ENCODE peak calls at places on chromosomes 7 and 10, in six cellular contexts. T is WERI-Rb-1, H is suprapubic skin, M is neural progenitor cell, I is cardiac fibroblast, Q is uterus. D is an unnamed sample.

GRCh38 chr7:94584113-94584512 is 71.8 kb downstream of the SGCE start:
- DNase-seq in T (no peak), H (no peak), M (no peak), I (peak), Q (no peak), D (no peak)

GRCh38 chr10:63343476-63343875 is 122.3 kb downstream of the JMJD1C start:
- DNase-seq in T (no peak), H (no peak), M (no peak), I (no peak), Q (no peak), D (no peak)

GRCh38 chr7:135519233-135519688 is 9.4 kb upstream of the CNOT4 start:
- DNase-seq in T (no peak), H (no peak), M (no peak), I (no peak), Q (peak), D (no peak)

GRCh38 chr7:151570366-151570915 is 50.7 kb upstream of the RHEB start:
- DNase-seq in T (no peak), H (no peak), M (no peak), I (peak), Q (no peak), D (no peak)

GRCh38 chr10:13587367-13587766 is 602 bp downstream of the PRPF18 start:
- DNase-seq in T (no peak), H (no peak), M (peak), I (no peak), Q (no peak), D (no peak)

GRCh38 chr7:104816537-104816936 is 197.5 kb upstream of the KMT2E start:
- DNase-seq in T (no peak), H (no peak), M (no peak), I (no peak), Q (no peak), D (no peak)

GRCh38 chr7:116193329-116194087 is 16.8 kb upstream of the TES start:
- DNase-seq in T (no peak), H (no peak), M (no peak), I (no peak), Q (no peak), D (no peak)

GRCh38 chr10:89241491-89242339 is 9.9 kb downstream of the LIPA start:
- DNase-seq in T (no peak), H (no peak), M (no peak), I (peak), Q (no peak), D (no peak)

GRCh38 chr7:131765575-131765974 is 209.1 kb upstream of the PODXL start:
- DNase-seq in T (no peak), H (no peak), M (no peak), I (no peak), Q (no peak), D (no peak)

GRCh38 chr10:16699435-16699834 is 117.8 kb downstream of the RSU1 start:
- DNase-seq in T (peak), H (no peak), M (peak), I (no peak), Q (no peak), D (no peak)

DNA sequence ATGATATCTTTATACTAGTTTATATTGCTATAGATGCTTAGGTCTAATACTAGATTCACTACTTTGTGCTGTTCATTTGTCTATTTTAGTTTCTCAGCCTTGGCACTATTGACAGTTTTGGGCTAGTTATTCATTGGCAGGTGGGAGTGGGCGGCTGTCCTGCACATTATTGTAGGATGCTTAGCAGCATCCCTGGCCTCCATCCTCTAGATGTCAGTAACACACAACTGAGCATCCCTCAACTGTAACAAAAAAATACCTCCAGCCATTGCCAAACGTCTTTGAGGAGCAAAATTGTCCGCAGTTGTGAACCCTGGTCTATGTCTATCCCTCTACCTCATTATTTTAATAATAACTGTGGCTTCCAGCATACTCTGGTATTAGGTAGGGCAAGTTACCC is 34.4 kb upstream of the PNLIP start:
- DNase-seq in T (no peak), H (no peak), M (no peak), I (no peak), Q (no peak), D (no peak)
- TF ChIP-seq CTCF in T (peak), H (no peak), M (peak), I (no peak), Q (no peak), D (no peak)

DNA sequence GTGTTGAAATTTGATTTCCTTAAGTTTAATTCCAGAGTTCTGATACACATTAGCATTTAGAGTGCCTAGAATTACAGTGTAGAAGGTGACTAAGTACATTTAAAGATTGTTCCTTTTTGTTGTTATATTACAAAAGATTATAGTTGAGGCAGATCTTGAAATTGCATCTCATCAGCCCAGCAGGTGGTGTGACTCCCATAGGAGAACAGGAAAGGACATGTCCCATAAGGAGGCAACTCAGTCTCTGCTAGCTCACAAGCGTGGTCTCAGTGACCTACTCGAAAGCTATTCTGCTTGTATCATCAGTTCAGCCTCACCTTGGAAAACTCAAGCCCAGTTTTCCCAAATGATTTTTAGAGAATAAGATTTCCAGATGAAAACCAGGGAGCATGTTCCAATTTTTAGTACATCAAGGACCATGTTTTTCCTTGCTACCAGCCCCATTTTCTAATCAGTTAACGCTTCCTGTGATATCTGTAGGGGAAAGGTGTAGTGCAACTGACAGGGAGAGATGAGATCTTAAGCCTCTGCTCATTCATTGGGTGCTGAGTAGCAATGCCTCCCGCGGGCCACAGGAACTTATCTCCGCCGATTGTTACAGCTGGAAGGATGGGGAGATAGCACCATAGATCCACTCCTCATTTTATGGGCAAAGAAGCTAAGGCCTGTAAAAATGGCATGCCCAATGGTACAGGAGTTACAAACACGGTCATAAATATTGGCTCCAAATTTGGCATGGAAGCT is 1.1 kb upstream of the GNAI1 start:
- DNase-seq in T (no peak), H (no peak), M (peak), I (no peak), Q (peak), D (no peak)
- TF ChIP-seq CTCF in T (no peak), H (no peak), M (no peak), I (no peak), Q (peak), D (peak)

DNA sequence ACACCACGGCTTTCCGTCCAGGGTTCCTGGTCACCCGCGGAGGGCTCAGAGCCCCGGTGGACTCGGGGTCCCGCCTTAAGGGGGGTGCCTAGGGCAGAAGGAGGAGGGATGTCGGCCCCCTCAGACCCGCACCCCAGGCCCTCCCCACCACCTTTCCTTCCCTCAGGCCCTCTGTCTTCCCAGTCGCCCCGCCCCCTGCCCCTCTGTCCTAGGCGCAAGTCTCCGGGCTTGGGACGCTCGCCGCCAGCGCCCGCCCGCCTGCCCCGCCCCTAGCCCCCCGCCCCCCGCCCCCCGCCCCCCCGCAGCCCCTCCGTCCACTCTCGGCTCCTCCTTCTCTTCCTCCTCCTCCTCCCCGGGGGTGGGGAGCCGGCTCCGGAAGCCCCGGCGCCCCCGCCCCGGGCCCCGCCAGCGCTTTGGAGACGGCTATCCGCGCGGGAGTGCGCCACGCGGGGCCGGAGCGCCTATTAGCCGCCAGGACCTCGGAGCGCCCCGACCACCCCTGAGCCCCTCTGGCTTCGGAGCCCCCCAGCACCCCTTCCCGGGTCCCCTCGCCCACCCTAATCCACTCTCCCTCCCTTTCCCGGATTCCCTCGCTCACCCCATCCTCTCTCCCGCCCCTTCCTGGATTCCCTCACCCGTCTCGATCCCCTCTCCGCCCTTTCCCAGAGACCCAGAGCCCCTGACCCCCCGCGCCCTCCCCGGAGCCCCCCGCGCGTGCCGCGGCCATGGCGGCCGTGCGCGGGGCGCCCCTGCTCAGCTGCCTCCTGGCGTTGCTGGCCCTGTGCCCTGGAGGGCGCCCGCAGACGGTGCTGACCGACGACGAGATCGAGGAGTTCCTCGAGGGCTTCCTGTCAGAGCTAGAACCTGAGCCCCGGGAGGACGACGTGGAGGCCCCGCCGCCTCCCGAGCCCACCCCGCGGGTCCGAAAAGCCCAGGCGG is at the start of gene AEBP1:
- DNase-seq in T (peak), H (no peak), M (peak), I (peak), Q (no peak), D (peak)
- TF ChIP-seq CTCF in T (peak), H (no peak), M (peak), I (no peak), Q (no peak), D (peak)

GRCh38 chr7:27640914-27641570 is 21.6 kb downstream of the HIBADH start:
- DNase-seq in T (no peak), H (no peak), M (no peak), I (peak), Q (no peak), D (no peak)

GRCh38 chr7:27641576-27642230 is 21.0 kb downstream of the HIBADH start:
- DNase-seq in T (no peak), H (no peak), M (no peak), I (peak), Q (no peak), D (no peak)

GRCh38 chr7:27647489-27647888 is 15.2 kb downstream of the HIBADH start:
- DNase-seq in T (no peak), H (no peak), M (no peak), I (no peak), Q (no peak), D (no peak)

GRCh38 chr7:27647052-27647451 is 15.6 kb downstream of the HIBADH start:
- DNase-seq in T (no peak), H (no peak), M (no peak), I (peak), Q (no peak), D (no peak)

DNA sequence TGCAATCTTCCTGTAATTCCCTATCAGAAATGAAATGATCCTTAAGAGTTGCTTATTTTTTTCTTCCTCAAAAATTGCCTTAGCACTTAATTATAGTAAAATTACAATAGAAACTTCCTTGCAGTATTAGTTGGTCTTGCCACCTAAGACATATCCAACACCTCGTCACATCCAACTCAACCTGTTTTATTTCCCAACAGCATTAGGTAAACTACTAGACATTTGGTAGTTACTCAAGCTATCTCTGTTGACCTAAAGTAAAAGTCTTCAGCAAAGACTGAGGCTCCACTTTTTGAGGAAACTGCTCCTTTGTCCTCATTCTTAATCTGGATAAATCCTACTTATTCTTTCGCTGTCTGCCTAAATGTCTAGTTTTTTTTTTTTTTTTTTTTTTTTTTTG is 20.4 kb downstream of the HIBADH start:
- DNase-seq in T (no peak), H (no peak), M (no peak), I (no peak), Q (no peak), D (no peak)
- TF ChIP-seq CTCF in T (no peak), H (no peak), M (no peak), I (no peak), Q (no peak), D (no peak)

GRCh38 chr7:22853674-22854157 is 31.1 kb upstream of the TOMM7 start:
- DNase-seq in T (no peak), H (no peak), M (peak), I (peak), Q (peak), D (no peak)

GRCh38 chr7:22855049-22855392 is 32.4 kb upstream of the TOMM7 start:
- DNase-seq in T (no peak), H (no peak), M (no peak), I (no peak), Q (no peak), D (no peak)

GRCh38 chr7:22853138-22853537 is 30.5 kb upstream of the TOMM7 start:
- DNase-seq in T (no peak), H (no peak), M (peak), I (no peak), Q (no peak), D (no peak)

GRCh38 chr7:22856437-22856836 is 33.8 kb upstream of the TOMM7 start:
- DNase-seq in T (no peak), H (no peak), M (no peak), I (no peak), Q (no peak), D (no peak)

DNA sequence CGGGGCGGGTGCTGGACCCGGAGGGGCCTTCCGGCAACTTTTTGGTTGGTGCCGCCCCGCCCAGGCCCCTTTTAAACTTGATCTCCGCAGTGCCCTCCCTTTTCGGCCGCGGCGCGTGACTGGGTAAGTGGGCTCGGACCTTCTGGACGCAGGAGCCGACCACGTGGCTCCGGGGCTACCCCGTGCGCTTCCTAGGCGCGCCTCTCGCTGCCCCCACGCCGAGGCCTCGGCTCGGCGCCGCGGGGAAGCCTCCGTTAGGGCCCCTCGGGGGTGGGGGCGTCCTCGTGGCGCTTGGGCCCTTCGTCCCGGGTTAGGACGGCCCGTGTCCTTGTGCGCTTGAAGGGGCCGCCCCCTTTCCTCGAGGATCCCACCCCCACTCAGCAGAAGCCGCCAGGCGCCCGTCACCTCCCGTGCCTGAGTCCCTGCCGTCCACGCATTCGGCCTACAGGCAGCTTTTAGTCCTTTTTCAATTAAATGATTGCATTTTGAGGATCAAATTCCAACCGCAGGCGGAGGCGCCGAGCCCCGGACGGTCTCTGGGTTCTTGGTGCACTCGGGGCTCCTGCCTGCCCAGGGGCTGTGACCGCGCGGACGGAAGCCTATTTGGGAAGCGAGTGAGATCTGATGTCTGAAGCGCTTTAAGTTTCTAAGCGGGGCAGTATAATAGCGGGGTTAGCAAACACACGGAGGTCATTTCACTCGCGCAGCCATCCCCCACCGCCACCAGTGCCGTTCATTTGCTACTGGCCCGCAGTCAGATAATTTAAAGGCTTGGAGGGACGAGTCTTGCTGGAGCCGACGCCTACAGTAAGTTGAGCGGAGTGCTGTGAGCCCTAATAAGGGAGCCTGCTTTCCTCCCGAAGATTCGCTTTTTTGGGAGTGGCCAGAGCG is 31.8 kb upstream of the TOMM7 start:
- DNase-seq in T (no peak), H (peak), M (peak), I (peak), Q (peak), D (no peak)
- TF ChIP-seq CTCF in T (no peak), H (no peak), M (peak), I (no peak), Q (no peak), D (peak)

DNA sequence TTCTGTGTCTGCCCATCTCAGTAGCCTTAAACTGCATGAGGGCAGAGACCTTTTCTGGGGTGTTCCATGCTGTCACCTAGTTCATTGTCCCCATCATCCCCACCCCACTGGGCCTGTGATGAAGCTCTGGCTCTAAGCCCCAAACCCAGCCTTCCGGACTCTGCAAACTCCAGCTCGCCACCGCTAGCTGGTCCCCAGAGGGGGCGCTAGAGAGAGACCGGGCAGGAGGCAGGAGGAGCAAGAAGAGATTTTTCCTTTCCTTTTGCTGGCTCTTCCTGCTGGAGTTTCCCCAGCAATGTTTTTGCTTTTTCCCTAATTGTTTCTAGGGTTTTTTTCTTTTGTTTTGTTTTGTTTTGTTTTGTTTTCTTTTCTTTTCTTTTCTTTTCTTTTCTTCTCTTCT is 234.4 kb downstream of the TEX36 start:
- DNase-seq in T (peak), H (no peak), M (peak), I (no peak), Q (no peak), D (no peak)
- TF ChIP-seq CTCF in T (peak), H (no peak), M (peak), I (peak), Q (no peak), D (peak)

GRCh38 chr7:70319057-70319456 is 720.8 kb downstream of the AUTS2 start:
- DNase-seq in T (no peak), H (no peak), M (no peak), I (no peak), Q (no peak), D (no peak)
- TF ChIP-seq CTCF in T (no peak), H (no peak), M (no peak), I (no peak), Q (no peak), D (no peak)